ENCODE peak calls at places on chromosome 2, in four cellular contexts. F is activated CD4-positive, alpha-beta T cell treated with anti-CD3 and anti-CD28 coated beads, Interleukin-2, amount 50 U/mL, for 4 hours; Z is ACHN; U is activated naive CD8-positive, alpha-beta T cell treated with anti-CD3 and anti-CD28 coated beads, Interleukin-2, amount 50 U/mL, for 24 hours. P is an unnamed sample.

GRCh38 chr2:143692162-143692561 is 562.9 kb downstream of the ARHGAP15 start:
- DNase-seq in F (no peak), Z (no peak), U (no peak), P (no peak)

GRCh38 chr2:166665991-166666940 is 172.2 kb upstream of the SCN7A start:
- DNase-seq in F (no peak), Z (no peak), U (no peak), P (no peak)

GRCh38 chr2:96156011-96156820 is 11.0 kb upstream of the DUSP2 start:
- DNase-seq in F (no peak), Z (no peak), U (peak), P (no peak)

GRCh38 chr2:78979380-78980238 is 45.9 kb upstream of the REG3G start:
- DNase-seq in F (no peak), Z (peak), U (peak), P (no peak)

GRCh38 chr2:128259585-128259984 is 59.1 kb downstream of the HS6ST1 start:
- DNase-seq in F (no peak), Z (no peak), U (no peak), P (no peak)

GRCh38 chr2:99336780-99337163 is 417 bp upstream of the EIF5B start:
- DNase-seq in F (no peak), Z (no peak), U (no peak), P (no peak)

GRCh38 chr2:217875556-217876252 is 127.1 kb downstream of the TNS1 start:
- DNase-seq in F (no peak), Z (no peak), U (no peak), P (no peak)

GRCh38 chr2:64637000-64637628 is 16.6 kb downstream of the SERTAD2 start:
- DNase-seq in F (no peak), Z (no peak), U (no peak), P (no peak)

GRCh38 chr2:235021752-235022151 is 69.9 kb downstream of the SH3BP4 start:
- DNase-seq in F (no peak), Z (peak), U (no peak), P (no peak)

GRCh38 chr2:10935953-10936942 is 24.5 kb downstream of the KCNF1 start:
- DNase-seq in F (no peak), Z (peak), U (no peak), P (no peak)

GRCh38 chr2:189328451-189329249 is 112.6 kb upstream of the WDR75 start:
- DNase-seq in F (no peak), Z (no peak), U (no peak), P (no peak)

GRCh38 chr2:148124271-148124670 is 103.4 kb downstream of the MBD5 start:
- DNase-seq in F (no peak), Z (peak), U (no peak), P (no peak)

GRCh38 chr2:235766206-235766794 is 272.5 kb downstream of the AGAP1 start:
- DNase-seq in F (peak), Z (peak), U (peak), P (peak)

GRCh38 chr2:147934881-147935280 is 85.7 kb downstream of the ORC4 start:
- DNase-seq in F (no peak), Z (no peak), U (no peak), P (no peak)

GRCh38 chr2:158774663-158775062 is 20.5 kb upstream of the DAPL1 start:
- DNase-seq in F (no peak), Z (no peak), U (no peak), P (no peak)

GRCh38 chr2:105645031-105645940 is 99.4 kb upstream of the NCK2 start:
- DNase-seq in F (no peak), Z (no peak), U (peak), P (no peak)

GRCh38 chr2:102033028-102033749 is 41.4 kb downstream of the IL1R2 start:
- DNase-seq in F (peak), Z (peak), U (no peak), P (no peak)

GRCh38 chr2:159760321-159760720 is 37.7 kb downstream of the CD302 start:
- DNase-seq in F (no peak), Z (no peak), U (no peak), P (no peak)

GRCh38 chr2:109378682-109379081 is 235.1 kb downstream of the SEPTIN10 start:
- DNase-seq in F (no peak), Z (no peak), U (no peak), P (no peak)

GRCh38 chr2:100813527-100813926 is 6.4 kb upstream of the NPAS2 start:
- DNase-seq in F (no peak), Z (no peak), U (no peak), P (no peak)

GRCh38 chr2:20436716-20437470 is 10.0 kb upstream of the RHOB start:
- DNase-seq in F (no peak), Z (no peak), U (no peak), P (no peak)

GRCh38 chr2:23496456-23496855 is 111.5 kb downstream of the KLHL29 start:
- DNase-seq in F (no peak), Z (no peak), U (no peak), P (no peak)

P was measured in stimulated activated CD4-positive, alpha-beta T cell treated with anti-CD3 and anti-CD28 coated beads, TNF-alpha, amount 100 ng/mL, for 24 hours.